ENCODE peak calls at places on chromosomes 16 and 17, in six cellular contexts. L is osteoblast; Y is activated CD4-positive, alpha-beta T cell treated with anti-CD3 and anti-CD28 coated beads, Interleukin-2, amount 50 U/mL, for 48 hours; R is glutamatergic neuron; E is mammary epithelial cell; D is activated CD4-positive, alpha-beta memory T cell treated with anti-CD3 and anti-CD28 coated beads, Interleukin-2, amount 10 ng/mL, durations not matched to agents 7 days and 5 days. C is an unnamed sample.

GRCh38 chr17:30323262-30323894 is 10.5 kb downstream of the TMIGD1 start:
- DNase-seq in E (no peak), D (no peak), Y (no peak), R (no peak), L (no peak), C (no peak)

GRCh38 chr17:27538156-27538955 is 82.1 kb downstream of the KSR1 start:
- DNase-seq in R (no peak), D (no peak), Y (no peak), L (no peak), E (no peak), C (no peak)

GRCh38 chr16:12426122-12426521 is 377.6 kb downstream of the CPPED1 start:
- DNase-seq in Y (no peak), R (no peak), L (peak), D (no peak), E (no peak), C (peak)

GRCh38 chr16:85146922-85147651 is 34.8 kb upstream of the CIBAR2 start:
- DNase-seq in D (no peak), E (no peak), R (no peak), Y (no peak), L (peak), C (no peak)

GRCh38 chr16:88116121-88116900 is 165.1 kb downstream of the BANP start:
- DNase-seq in E (no peak), L (no peak), R (no peak), Y (no peak), D (no peak), C (peak)

GRCh38 chr17:1122681-1123396 is 56.9 kb downstream of the ABR start:
- DNase-seq in E (peak), R (peak), L (peak), Y (peak), D (peak), C (peak)

GRCh38 chr17:68288375-68288774 is 2.6 kb downstream of the SLC16A6 start:
- DNase-seq in L (peak), Y (no peak), D (no peak), E (no peak), R (no peak), C (no peak)

GRCh38 chr17:41415833-41416335 is 8.5 kb downstream of the KRT37 start:
- DNase-seq in R (no peak), E (no peak), Y (no peak), D (no peak), L (peak), C (no peak)

GRCh38 chr17:28407130-28407973 is 1.3 kb upstream of the SLC46A1 start:
- DNase-seq in D (no peak), R (no peak), L (no peak), E (peak), Y (no peak), C (no peak)

GRCh38 chr17:48576479-48577309 is 1.5 kb downstream of the HOXB4 start:
- DNase-seq in Y (no peak), E (peak), D (no peak), R (no peak), L (no peak), C (peak)

GRCh38 chr16:28260193-28260592 is 32.1 kb upstream of the SBK1 start:
- DNase-seq in E (no peak), R (no peak), Y (no peak), D (no peak), L (no peak), C (no peak)

GRCh38 chr17:39701784-39702422 is 2.0 kb downstream of the ERBB2 start:
- DNase-seq in D (no peak), Y (no peak), E (no peak), L (peak), R (no peak), C (no peak)

GRCh38 chr17:21388066-21388465 is 11.9 kb downstream of the KCNJ12 start:
- DNase-seq in L (no peak), E (no peak), Y (no peak), D (no peak), R (no peak), C (no peak)

GRCh38 chr17:4492762-4493561 is 5.7 kb upstream of the SPNS2 start:
- DNase-seq in Y (no peak), E (peak), L (no peak), D (peak), R (no peak), C (peak)

GRCh38 chr17:15945493-15946209 is 721 bp downstream of the ADORA2B start:
- DNase-seq in Y (peak), E (peak), L (peak), D (no peak), R (no peak), C (no peak)

GRCh38 chr17:63693411-63694113 is 6.4 kb downstream of the LIMD2 start:
- DNase-seq in R (no peak), E (no peak), D (no peak), Y (no peak), L (peak), C (no peak)

GRCh38 chr17:77318491-77319210 is 177.9 kb downstream of the SEC14L1 start:
- DNase-seq in L (peak), R (peak), E (peak), D (no peak), Y (no peak), C (peak)

GRCh38 chr17:74130841-74131240 is 72.6 kb upstream of the RPL38 start:
- DNase-seq in D (no peak), R (no peak), Y (no peak), L (no peak), E (no peak), C (no peak)

GRCh38 chr17:13728751-13729150 is 127.0 kb upstream of the HS3ST3A1 start:
- DNase-seq in R (no peak), L (peak), Y (no peak), D (no peak), E (peak), C (peak)

GRCh38 chr16:35752012-35752772 is 2292.8 kb downstream of the TP53TG3F start:
- DNase-seq in E (no peak), L (peak), Y (no peak), D (no peak), R (no peak), C (no peak)

GRCh38 chr17:72976971-72977767 is 115.3 kb downstream of the SLC39A11 start:
- DNase-seq in L (peak), R (no peak), D (no peak), E (peak), Y (no peak), C (peak)

GRCh38 chr16:81505011-81505660 is 60.5 kb downstream of the CMIP start:
- DNase-seq in Y (no peak), D (no peak), E (peak), R (no peak), L (peak), C (no peak)

GRCh38 chr17:75390982-75391381 is 14.5 kb downstream of the GRB2 start:
- DNase-seq in Y (no peak), R (no peak), L (peak), D (no peak), E (no peak), C (peak)

GRCh38 chr17:49512296-49513043 is 17.4 kb downstream of the NGFR start:
- DNase-seq in R (peak), Y (no peak), L (peak), D (no peak), E (no peak), C (no peak)

GRCh38 chr17:4327638-4328037 is 38.8 kb downstream of the UBE2G1 start:
- DNase-seq in R (no peak), E (peak), Y (no peak), D (no peak), L (peak), C (peak)

GRCh38 chr16:76976756-76977155 is 214.2 kb upstream of the MON1B start:
- DNase-seq in D (no peak), E (no peak), L (no peak), Y (no peak), R (no peak), C (no peak)

GRCh38 chr16:3012828-3013420 is at the start of gene CLDN9:
- DNase-seq in Y (no peak), L (peak), D (no peak), R (peak), E (no peak), C (no peak)

GRCh38 chr17:17694229-17695081 is 13.2 kb downstream of the RAI1 start:
- DNase-seq in L (peak), R (peak), D (peak), E (peak), Y (peak), C (peak)

GRCh38 chr17:58330997-58331814 is 2.6 kb upstream of the TSPOAP1 start:
- DNase-seq in E (no peak), D (peak), L (peak), Y (peak), R (no peak), C (no peak)

GRCh38 chr17:41894791-41895331 is 23.9 kb downstream of the ACLY start:
- DNase-seq in D (no peak), R (no peak), Y (no peak), E (no peak), L (peak), C (peak)

GRCh38 chr17:32747856-32748255 is 129.1 kb downstream of the MYO1D start:
- DNase-seq in D (no peak), R (no peak), E (no peak), Y (no peak), L (no peak), C (peak)

GRCh38 chr17:78903101-78903779 is at the start of gene CEP295NL:
- DNase-seq in D (no peak), Y (peak), R (peak), L (peak), E (no peak), C (peak)

GRCh38 chr16:50804290-50804907 is 62.5 kb downstream of the CYLD start:
- DNase-seq in L (no peak), R (no peak), Y (no peak), D (no peak), E (no peak), C (no peak)